ENCODE peak calls at places on chromosome 22, in four cellular contexts. N is GM12865, S is transverse colon, R is WTC11. I is an unnamed sample.

GRCh38 chr22:17135153-17135760 is 14.1 kb upstream of the TMEM121B start:
- DNase-seq in R (no peak), N (no peak), S (no peak), I (no peak)

GRCh38 chr22:40009953-40010751 is 15.4 kb downstream of the FAM83F start:
- DNase-seq in R (no peak), N (no peak), S (no peak), I (no peak)

GRCh38 chr22:39374801-39375200 is 24.8 kb upstream of the TAB1 start:
- DNase-seq in N (no peak), R (no peak), S (no peak), I (no peak)

GRCh38 chr22:18999416-18999815 is 63.3 kb upstream of the PRODH start:
- DNase-seq in R (no peak), N (no peak), S (no peak), I (peak)

GRCh38 chr22:20509344-20510047 is 2.1 kb downstream of the MED15 start:
- DNase-seq in R (no peak), S (peak), N (peak), I (no peak)

GRCh38 chr22:32106930-32107329 is 52.2 kb downstream of the C22orf42 start:
- DNase-seq in S (no peak), N (peak), R (peak), I (no peak)

GRCh38 chr22:39510529-39511149 is 8.5 kb downstream of the MIEF1 start:
- DNase-seq in R (no peak), S (no peak), N (no peak), I (no peak)

GRCh38 chr22:33898121-33898520 is 22.2 kb downstream of the LARGE1 start:
- DNase-seq in N (no peak), S (no peak), R (no peak), I (no peak)

GRCh38 chr22:32558681-32559355 is 84.2 kb downstream of the FBXO7 start:
- DNase-seq in R (no peak), S (peak), N (no peak), I (no peak)

GRCh38 chr22:30351226-30351625 is 5.5 kb downstream of the SF3A1 start:
- DNase-seq in N (no peak), R (no peak), S (no peak), I (no peak)

GRCh38 chr22:46052801-46053562 is 76.0 kb upstream of the WNT7B start:
- DNase-seq in N (no peak), R (peak), S (peak), I (no peak)
- TF ChIP-seq CTCF in N (no peak), R (no peak), S (no peak), I (no peak)

GRCh38 chr22:50059881-50060262 is 1.8 kb upstream of the TTLL8 start:
- DNase-seq in N (no peak), S (no peak), R (no peak), I (no peak)

GRCh38 chr22:50058338-50059184 is 463 bp upstream of the TTLL8 start:
- DNase-seq in S (no peak), N (no peak), R (no peak), I (no peak)

GRCh38 chr22:50057868-50058311 is at the start of gene TTLL8:
- DNase-seq in R (no peak), S (no peak), N (no peak), I (no peak)

GRCh38 chr22:50060441-50061140 is 2.5 kb upstream of the TTLL8 start:
- DNase-seq in R (no peak), S (no peak), N (no peak), I (no peak)

DNA sequence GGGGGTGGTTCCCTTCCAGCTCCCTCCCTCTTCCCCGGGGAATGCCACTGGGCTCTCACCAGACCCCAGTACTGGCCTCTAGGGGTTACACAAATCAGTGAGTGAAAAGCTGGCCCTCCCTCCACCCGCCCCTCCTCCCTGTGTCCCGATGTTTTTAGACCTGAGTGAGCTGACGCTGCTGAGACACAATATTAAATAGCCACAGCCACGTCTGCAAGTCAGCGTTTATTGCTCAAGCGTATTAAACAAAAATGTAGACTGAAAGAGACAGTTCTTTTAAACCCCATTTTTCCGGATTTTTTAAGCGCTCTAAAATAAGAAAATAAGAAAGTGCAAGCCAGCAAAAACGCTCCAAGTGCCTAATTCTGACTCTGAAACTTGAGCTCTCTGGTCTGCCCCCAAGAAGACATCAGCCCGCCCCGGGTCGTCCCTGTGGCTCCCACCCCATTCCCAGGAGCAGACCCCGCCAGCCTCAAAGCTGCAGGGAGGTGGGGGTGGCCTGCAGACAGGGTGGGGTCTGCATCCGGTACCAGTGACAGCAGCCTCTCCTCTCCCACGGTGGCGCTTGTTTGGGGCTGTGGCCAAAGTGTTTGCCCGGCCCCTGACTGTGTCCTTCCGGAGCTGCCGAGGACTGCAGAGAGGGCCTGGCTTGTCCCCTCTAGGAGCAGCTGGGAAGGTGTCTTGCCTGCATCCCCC is 1.2 kb upstream of the TTLL8 start:
- DNase-seq in S (no peak), N (no peak), R (peak), I (no peak)
- TF ChIP-seq CTCF in S (no peak), N (no peak), R (no peak), I (peak)

GRCh38 chr22:25060522-25061071 is 108.1 kb downstream of the KIAA1671 start:
- DNase-seq in S (no peak), R (no peak), N (no peak), I (no peak)
- TF ChIP-seq CTCF in S (no peak), R (no peak), N (peak), I (peak)

GRCh38 chr22:38169116-38169515 is 12.5 kb downstream of the PLA2G6 start:
- DNase-seq in R (no peak), N (no peak), S (no peak), I (no peak)

GRCh38 chr22:38165929-38166593 is 15.6 kb downstream of the PLA2G6 start:
- DNase-seq in R (no peak), N (no peak), S (no peak), I (no peak)

GRCh38 chr22:38164578-38164953 is 17.1 kb downstream of the PLA2G6 start:
- DNase-seq in N (no peak), R (no peak), S (no peak), I (no peak)

GRCh38 chr22:38170469-38170868 is 11.2 kb downstream of the PLA2G6 start:
- DNase-seq in S (no peak), R (no peak), N (no peak), I (no peak)

DNA sequence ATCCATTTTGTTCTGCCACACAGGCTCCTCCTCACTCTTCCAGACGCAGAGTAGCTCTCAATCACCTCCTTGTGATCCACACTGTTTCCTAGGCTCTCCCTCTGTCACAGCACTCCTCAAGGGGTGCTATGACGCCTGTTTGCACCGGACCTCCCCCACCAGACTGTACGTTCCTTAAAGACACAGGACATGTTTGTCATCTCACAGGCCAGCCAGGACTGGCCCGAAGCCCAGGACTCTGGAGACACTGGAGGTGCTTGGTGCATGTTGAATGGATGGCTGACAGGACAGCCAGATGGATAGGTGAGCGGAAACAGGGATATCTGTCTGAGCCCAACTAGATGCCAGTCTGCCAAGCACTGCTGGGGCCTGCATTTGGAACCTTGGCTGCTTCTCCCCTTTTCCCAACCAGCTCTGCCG is 13.6 kb downstream of the PLA2G6 start:
- DNase-seq in N (no peak), R (no peak), S (no peak), I (no peak)
- TF ChIP-seq CTCF in N (no peak), R (no peak), S (no peak), I (no peak)

GRCh38 chr22:35601743-35602633 is 15.1 kb downstream of the MB start:
- DNase-seq in N (no peak), S (no peak), R (no peak), I (no peak)
- TF ChIP-seq CTCF in N (no peak), S (no peak), R (no peak), I (no peak)

GRCh38 chr22:22593964-22594656 is 35.0 kb upstream of the PRAME start:
- DNase-seq in S (peak), R (peak), N (peak), I (peak)
- TF ChIP-seq CTCF in S (peak), R (peak), N (peak), I (peak)

DNA sequence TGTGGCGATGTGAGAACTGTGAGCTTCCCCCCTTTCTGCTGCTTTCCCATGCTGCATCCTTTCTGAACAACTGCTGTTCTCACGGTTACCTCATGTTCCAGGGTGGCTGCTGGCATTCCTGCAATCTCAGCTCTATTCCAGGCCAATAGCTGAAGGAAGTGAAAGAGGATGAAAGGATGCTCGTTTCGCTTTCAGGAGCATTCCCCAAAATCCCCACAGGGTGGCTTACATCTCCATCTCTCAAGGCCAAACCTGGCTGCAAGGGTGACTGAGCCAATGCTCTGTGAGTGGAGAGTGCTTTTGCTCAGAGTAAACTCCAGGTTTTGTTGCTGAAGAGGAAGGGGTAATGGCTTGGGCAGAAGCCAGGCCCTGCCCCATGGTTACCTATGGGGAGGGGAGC is 848.2 kb downstream of the BRD1 start:
- DNase-seq in N (no peak), S (no peak), R (peak), I (no peak)
- TF ChIP-seq CTCF in N (no peak), S (no peak), R (no peak), I (no peak)

I was measured in osteocyte.